ENCODE peak calls at places on chromosomes 7 and 10, in six cellular contexts. K, P, D, Y, U and X are unnamed samples.
A peak's percentile ranks its signal among the peaks of the same experiment; 100 is the strongest.

GRCh38 chr7:32427769-32428291 is 62.4 kb downstream of the LSM5 start:
- DNase-seq in P (peak; percentile 27), D (peak; percentile 62), Y (peak; percentile 70), U (peak; percentile 47), K (peak; percentile 19), X (peak; percentile 82)

GRCh38 chr7:33062023-33062781 is at the start of gene NT5C3A:
- DNase-seq in P (peak; percentile 38), Y (peak; percentile 53), U (peak; percentile 49), D (peak; percentile 25), K (peak; percentile 52), X (peak; percentile 78)

GRCh38 chr10:91185239-91185875 is 35.1 kb upstream of the PCGF5 start:
- DNase-seq in D (no peak), Y (no peak), P (no peak), U (peak; percentile 65), K (no peak), X (no peak)

GRCh38 chr10:3625959-3626751 is 158.9 kb downstream of the KLF6 start:
- DNase-seq in D (no peak), U (no peak), Y (no peak), K (peak; percentile 13), P (no peak), X (no peak)

GRCh38 chr7:77327067-77327931 is 88.8 kb downstream of the GSAP start:
- DNase-seq in K (peak; percentile 23), U (no peak), P (no peak), Y (peak; percentile 67), D (no peak), X (peak; percentile 49)

GRCh38 chr10:98236866-98237265 is 31.1 kb downstream of the LOXL4 start:
- DNase-seq in P (no peak), U (no peak), Y (no peak), D (no peak), K (no peak), X (peak; percentile 93)

GRCh38 chr7:132291446-132291845 is 284.8 kb downstream of the PLXNA4 start:
- DNase-seq in Y (no peak), K (no peak), D (no peak), U (no peak), P (no peak), X (no peak)

GRCh38 chr7:14340415-14341079 is 351.1 kb upstream of the ETV1 start:
- DNase-seq in P (no peak), K (no peak), Y (no peak), U (no peak), D (no peak), X (no peak)

GRCh38 chr10:84076047-84076388 is 63.3 kb upstream of the GHITM start:
- DNase-seq in K (no peak), P (no peak), Y (no peak), U (peak; percentile 52), D (no peak), X (no peak)

GRCh38 chr7:43569424-43569823 is 13.5 kb upstream of the STK17A start:
- DNase-seq in P (no peak), Y (no peak), K (no peak), U (peak; percentile 51), D (no peak), X (peak; percentile 53)

GRCh38 chr7:150977382-150978135 is 562 bp downstream of the KCNH2 start:
- DNase-seq in P (no peak), Y (no peak), U (no peak), D (no peak), K (no peak), X (no peak)

GRCh38 chr7:130440527-130441365 is at the start of gene CEP41:
- DNase-seq in K (peak; percentile 96), U (peak; percentile 94), Y (peak; percentile 98), D (peak; percentile 90), P (peak; percentile 93), X (peak; percentile 95)
- TF ChIP-seq POLR2A in K (no peak), U (no peak), Y (no peak), D (peak; percentile 28), P (peak; percentile 54), X (peak; percentile 45)

DNA sequence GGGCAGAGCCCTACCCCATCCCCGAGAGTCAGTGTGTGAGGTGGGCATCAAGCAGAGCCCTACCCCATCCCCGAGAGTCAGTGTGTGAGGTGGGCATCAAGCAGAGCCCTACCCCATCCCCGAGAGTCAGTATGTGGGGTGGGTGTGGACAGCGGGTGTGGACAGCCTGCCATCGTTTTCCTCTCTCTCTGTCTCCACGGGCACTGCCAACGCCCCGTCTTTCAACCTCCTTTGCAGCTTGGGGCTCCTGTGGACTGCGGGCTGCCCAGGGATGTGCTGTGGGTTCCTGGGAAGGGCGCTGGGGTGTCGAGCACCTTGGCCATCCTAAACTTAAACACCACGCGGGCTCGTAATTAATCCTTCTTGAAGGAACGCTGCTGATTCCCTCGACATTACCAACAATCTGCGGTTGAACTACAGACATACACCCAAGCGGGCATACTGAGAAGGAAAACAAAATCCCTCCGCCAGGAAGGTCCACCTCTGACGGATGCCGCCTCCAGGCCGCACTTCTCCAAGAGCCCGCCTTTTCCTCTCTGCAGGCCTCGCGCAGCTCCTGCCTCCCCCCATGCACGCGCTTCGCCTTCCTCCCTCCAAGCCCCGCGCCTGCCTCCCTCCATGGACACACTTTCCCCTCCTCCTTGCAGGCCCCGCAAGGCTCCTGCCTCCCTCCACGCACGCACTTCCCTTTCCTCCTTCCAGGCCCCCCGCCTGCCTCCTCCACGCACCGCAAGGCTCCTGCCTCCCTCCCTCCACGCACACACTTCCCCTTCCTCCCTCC is 65.1 kb downstream of the ADARB2 start:
- DNase-seq in D (no peak), K (no peak), U (no peak), Y (no peak), P (no peak), X (no peak)
- TF ChIP-seq POLR2A in D (no peak), K (no peak), U (no peak), Y (no peak), P (no peak), X (no peak)

GRCh38 chr7:102296179-102296438 is 9.4 kb downstream of the SH2B2 start:
- DNase-seq in D (no peak), K (no peak), P (no peak), Y (no peak), U (no peak), X (no peak)
- TF ChIP-seq POLR2A in D (no peak), K (no peak), P (no peak), Y (no peak), U (no peak), X (no peak)

GRCh38 chr10:101042667-101043355 is 11.8 kb downstream of the SFXN3 start:
- DNase-seq in U (peak; percentile 90), D (peak; percentile 84), Y (peak; percentile 99), P (peak; percentile 87), K (peak; percentile 99), X (peak; percentile 89)
- TF ChIP-seq POLR2A in U (no peak), D (peak; percentile 66), Y (peak; percentile 28), P (peak; percentile 77), K (peak; percentile 82), X (peak; percentile 59)

DNA sequence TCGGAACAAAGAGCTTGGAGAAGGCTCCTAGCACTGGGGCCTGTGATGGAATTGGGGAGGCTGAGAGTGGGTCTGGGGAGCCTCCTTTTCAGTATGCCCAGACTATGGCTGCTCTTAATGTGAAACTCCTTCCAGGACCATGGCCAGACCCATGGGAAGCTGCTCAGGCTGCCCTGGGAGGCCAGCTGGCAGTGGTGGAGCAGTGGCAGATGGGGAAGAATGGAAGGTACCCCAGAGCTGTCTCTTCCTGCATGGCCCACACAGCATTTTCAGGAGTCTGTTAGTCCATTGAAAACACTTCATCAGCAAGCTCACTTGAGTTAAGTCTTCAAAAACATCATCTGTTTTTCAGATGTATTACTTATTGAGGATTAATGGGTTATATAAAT is 18.5 kb downstream of the NACAD start:
- DNase-seq in D (no peak), P (no peak), K (no peak), Y (no peak), U (no peak), X (no peak)
- TF ChIP-seq POLR2A in D (no peak), P (no peak), K (no peak), Y (no peak), U (no peak), X (no peak)

GRCh38 chr7:129949292-129950133 is 3.2 kb downstream of the UBE2H start:
- DNase-seq in P (no peak), U (no peak), Y (no peak), K (peak; percentile 32), D (no peak), X (peak; percentile 49)

GRCh38 chr7:129952653-129953560 is at the start of gene UBE2H:
- DNase-seq in P (peak; percentile 84), D (peak; percentile 84), U (peak; percentile 87), K (peak; percentile 94), Y (peak; percentile 89), X (peak; percentile 94)

GRCh38 chr7:129950191-129950940 is 2.4 kb downstream of the UBE2H start:
- DNase-seq in U (no peak), D (no peak), K (no peak), Y (peak; percentile 12), P (no peak), X (no peak)

GRCh38 chr7:129951076-129952011 is 1.4 kb downstream of the UBE2H start:
- DNase-seq in D (no peak), P (no peak), K (peak; percentile 24), Y (peak; percentile 54), U (no peak), X (peak; percentile 77)

GRCh38 chr7:129952164-129952652 is 552 bp downstream of the UBE2H start:
- DNase-seq in K (peak; percentile 70), D (no peak), P (peak; percentile 46), Y (peak; percentile 67), U (no peak), X (peak; percentile 73)
- TF ChIP-seq POLR2A in K (no peak), D (peak; percentile 73), P (peak; percentile 49), Y (no peak), U (no peak), X (no peak)

DNA sequence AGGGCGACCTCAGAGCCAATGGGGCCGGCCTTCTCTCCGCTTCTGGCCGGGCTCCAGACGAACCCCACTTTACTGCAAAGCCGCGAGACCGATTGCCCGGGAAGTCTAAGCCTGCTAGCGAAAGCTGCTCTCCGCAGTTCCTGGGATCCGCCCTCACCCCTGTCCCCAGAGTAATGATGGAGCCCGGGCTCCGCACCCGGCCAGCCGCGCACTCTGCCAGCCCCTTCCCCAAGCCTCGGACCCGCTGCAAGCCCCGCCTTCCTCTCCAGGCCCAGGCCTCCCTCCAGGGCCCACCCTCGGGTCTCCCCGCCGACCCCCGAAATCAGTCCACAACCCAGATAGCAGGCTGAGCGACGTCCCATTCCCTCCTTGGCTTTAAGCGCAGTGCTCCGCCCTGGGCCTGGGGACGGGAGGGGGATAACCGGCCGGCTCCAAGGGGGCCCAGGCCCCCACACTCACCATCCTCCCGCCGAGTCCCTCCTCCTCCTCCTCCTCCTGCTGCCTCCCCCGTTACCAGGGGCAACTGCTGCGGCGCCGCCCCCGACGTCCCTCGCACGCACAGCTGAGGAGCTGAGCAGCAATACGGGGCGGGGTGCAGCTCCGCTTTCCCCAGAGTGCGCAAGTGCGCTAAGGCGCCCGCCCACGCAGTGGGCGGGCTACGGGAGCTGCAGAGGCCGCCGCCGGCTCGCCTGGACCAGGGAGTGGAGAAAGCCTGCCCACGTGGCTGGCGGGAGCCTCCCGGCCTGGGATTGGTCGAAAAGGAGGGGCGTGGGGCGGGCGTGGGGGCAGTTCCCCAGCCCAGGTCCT is at the start of gene ARL3:
- DNase-seq in D (peak; percentile 97), P (peak; percentile 98), U (peak; percentile 93), Y (peak; percentile 98), K (peak; percentile 98), X (peak; percentile 97)
- TF ChIP-seq POLR2A in D (peak; percentile 44), P (peak; percentile 74), U (peak; percentile 46), Y (no peak), K (peak; percentile 56), X (peak; percentile 46)

GRCh38 chr10:31318854-31319601 is at the start of gene ZEB1:
- DNase-seq in Y (peak; percentile 96), K (peak; percentile 90), P (peak; percentile 49), D (peak; percentile 51), U (peak; percentile 40), X (peak; percentile 83)
- TF ChIP-seq POLR2A in Y (no peak), K (peak; percentile 30), P (peak; percentile 32), D (peak; percentile 1), U (peak; percentile 38), X (peak; percentile 36)